ENCODE peak calls at places on chromosomes 6 and 20, in ten cellular contexts. Q is fibroblast of villous mesenchyme; K is T-helper 1 cell; O is C1 segment of cervical spinal cord; N is stimulated activated CD4-positive, alpha-beta T cell treated with anti-CD3 and anti-CD28 coated beads, Interleukin-2, amount 100 ng/mL, for 48 hours; F is fibroblast of mammary gland; S is heart right ventricle; V is heart left ventricle; T is HL-60; J is GM10248. Y is an unnamed sample.

GRCh38 chr20:25987073-25987927 is 290.6 kb upstream of the ZNF337 start:
- DNase-seq in J (no peak), N (peak), T (peak), O (peak), F (peak), S (peak), K (peak), Q (peak), V (peak), Y (peak)

GRCh38 chr6:26183237-26183580 is 96.0 kb downstream of the HFE start:
- DNase-seq in S (no peak), T (no peak), O (peak), J (no peak), Q (no peak), K (no peak), F (no peak), N (no peak), V (no peak), Y (no peak)

GRCh38 chr6:25250878-25251277 is 28.3 kb upstream of the CARMIL1 start:
- DNase-seq in Q (peak), V (no peak), F (peak), O (no peak), J (peak), S (no peak), N (no peak), T (no peak), K (no peak), Y (no peak)

GRCh38 chr6:150177260-150178246 is 34.7 kb downstream of the PPP1R14C start:
- DNase-seq in K (no peak), T (no peak), V (peak), J (no peak), F (peak), S (peak), O (no peak), N (no peak), Q (no peak), Y (no peak)

GRCh38 chr6:145349950-145350510 is 385.3 kb downstream of the EPM2A start:
- DNase-seq in O (no peak), J (peak), Q (no peak), N (no peak), F (no peak), K (no peak), S (peak), V (no peak), T (no peak), Y (peak)

GRCh38 chr6:32816746-32817204 is at the start of gene HLA-DOB:
- DNase-seq in S (no peak), O (no peak), N (no peak), T (no peak), Q (peak), F (peak), J (peak), V (no peak), K (no peak), Y (peak)

GRCh38 chr6:17640477-17640917 is 40.4 kb downstream of the FAM8A1 start:
- DNase-seq in T (peak), O (no peak), F (peak), S (no peak), J (no peak), V (no peak), N (no peak), Q (peak), K (no peak), Y (no peak)

GRCh38 chr20:64056639-64056888 is 6.4 kb upstream of the TCEA2 start:
- DNase-seq in S (no peak), V (no peak), F (no peak), J (no peak), O (no peak), Q (no peak), T (no peak), N (no peak), K (no peak), Y (no peak)

GRCh38 chr20:62002882-62003480 is 62.7 kb downstream of the TAF4 start:
- DNase-seq in N (no peak), V (no peak), S (no peak), T (no peak), J (no peak), Q (no peak), F (no peak), K (no peak), O (no peak), Y (no peak)

GRCh38 chr6:87706187-87706966 is 4.3 kb upstream of the AKIRIN2 start:
- DNase-seq in J (no peak), N (no peak), F (peak), Q (peak), T (no peak), S (no peak), K (no peak), V (no peak), O (no peak), Y (no peak)

GRCh38 chr6:112480551-112480950 is 133.4 kb downstream of the RFPL4B start:
- DNase-seq in K (no peak), N (no peak), T (no peak), Q (no peak), F (peak), J (no peak), S (no peak), O (no peak), V (no peak), Y (no peak)

GRCh38 chr6:134074151-134074712 is 21.8 kb upstream of the SLC2A12 start:
- DNase-seq in F (no peak), J (no peak), O (peak), K (no peak), Q (no peak), V (no peak), S (peak), T (no peak), N (no peak), Y (no peak)

GRCh38 chr6:151325075-151326050 is 66.0 kb downstream of the ZBTB2 start:
- DNase-seq in F (peak), T (no peak), S (peak), N (no peak), V (peak), Q (peak), J (no peak), K (no peak), O (peak), Y (no peak)

GRCh38 chr20:63102720-63103375 is 96.1 kb upstream of the BHLHE23 start:
- DNase-seq in K (peak), N (peak), O (no peak), V (peak), Q (peak), F (peak), S (no peak), J (peak), T (peak), Y (peak)

GRCh38 chr6:89874438-89874837 is 19.8 kb upstream of the GJA10 start:
- DNase-seq in F (no peak), J (no peak), V (no peak), O (no peak), Q (no peak), K (no peak), T (no peak), N (no peak), S (no peak), Y (no peak)

GRCh38 chr6:136591617-136592016 is 41.4 kb upstream of the MAP7 start:
- DNase-seq in S (no peak), O (no peak), Q (no peak), K (no peak), T (no peak), F (no peak), V (no peak), J (no peak), N (no peak), Y (no peak)

GRCh38 chr6:39301606-39302005 is 12.6 kb downstream of the KCNK17 start:
- DNase-seq in F (no peak), J (no peak), V (no peak), O (no peak), K (no peak), Q (no peak), T (no peak), S (no peak), N (no peak), Y (no peak)